ENCODE peak calls at places on chromosomes 6 and 20, in four cellular contexts. Y is stimulated activated CD4-positive, alpha-beta T cell treated with anti-CD3 and anti-CD28 coated beads, Interleukin-2, amount 100 ng/mL, for 48 hours; O is tibial artery; P is cortex of kidney. E is an unnamed sample.

GRCh38 chr20:47544240-47544639 is 42.6 kb downstream of the NCOA3 start:
- DNase-seq in P (no peak), Y (no peak), O (no peak), E (no peak)

GRCh38 chr6:110653381-110653780 is 161.9 kb downstream of the CDK19 start:
- DNase-seq in P (no peak), O (no peak), Y (no peak), E (no peak)

GRCh38 chr6:47420394-47421371 is 56.9 kb upstream of the CD2AP start:
- DNase-seq in Y (no peak), O (no peak), P (no peak), E (no peak)

GRCh38 chr6:150878347-150879213 is 13.1 kb downstream of the MTHFD1L start:
- DNase-seq in Y (no peak), P (no peak), O (no peak), E (no peak)

GRCh38 chr6:87682310-87682709 is 19.7 kb downstream of the AKIRIN2 start:
- DNase-seq in Y (no peak), P (no peak), O (no peak), E (no peak)

GRCh38 chr6:27684264-27685211 is 211.6 kb upstream of the ZNF184 start:
- DNase-seq in Y (peak), P (no peak), O (no peak), E (peak)

GRCh38 chr6:56690519-56691200 is 48.0 kb upstream of the DST start:
- DNase-seq in P (no peak), O (no peak), Y (no peak), E (no peak)

GRCh38 chr20:31909253-31910070 is 39.0 kb downstream of the TTLL9 start:
- DNase-seq in O (no peak), Y (no peak), P (no peak), E (no peak)

GRCh38 chr6:163405412-163406309 is 8.9 kb upstream of the QKI start:
- DNase-seq in O (peak), P (no peak), Y (peak), E (no peak)

GRCh38 chr20:51588762-51589161 is 46.2 kb upstream of the NFATC2 start:
- DNase-seq in P (no peak), Y (no peak), O (no peak), E (no peak)

GRCh38 chr6:82458147-82458546 is 94.5 kb downstream of the TPBG start:
- DNase-seq in P (no peak), Y (no peak), O (no peak), E (no peak)

GRCh38 chr6:119979862-119980261 is 630.3 kb upstream of the MAN1A1 start:
- DNase-seq in O (no peak), P (no peak), Y (no peak), E (no peak)